ENCODE peak calls at places on chromosome 4, in six cellular contexts. One of them, this sample, is unnamed.
A peak's percentile ranks its signal among the peaks of the same experiment; 100 is the strongest.

GRCh38 chr4:105208556-105208955 is 61.9 kb downstream of the TET2 start:
- DNase-seq in GM13977: no peak
- DNase-seq in lower leg skin: no peak
- DNase-seq in K562: no peak
- DNase-seq in WTC11: no peak
- DNase-seq in activated naive CD4-positive, alpha-beta T cell: no peak
- DNase-seq in this sample: no peak

GRCh38 chr4:183783933-183784622 is 121.0 kb upstream of the STOX2 start:
- DNase-seq in GM13977: no peak
- DNase-seq in lower leg skin: peak; percentile 45
- DNase-seq in K562: no peak
- DNase-seq in WTC11: no peak
- DNase-seq in activated naive CD4-positive, alpha-beta T cell: no peak
- DNase-seq in this sample: no peak

GRCh38 chr4:7704625-7705024 is 235.0 kb downstream of the AFAP1 start:
- DNase-seq in GM13977: no peak
- DNase-seq in lower leg skin: no peak
- DNase-seq in K562: no peak
- DNase-seq in WTC11: no peak
- DNase-seq in activated naive CD4-positive, alpha-beta T cell: no peak
- DNase-seq in this sample: no peak

GRCh38 chr4:2402453-2402852 is 16.0 kb downstream of the ZFYVE28 start:
- DNase-seq in GM13977: no peak
- DNase-seq in lower leg skin: no peak
- DNase-seq in K562: no peak
- DNase-seq in WTC11: no peak
- DNase-seq in activated naive CD4-positive, alpha-beta T cell: no peak
- DNase-seq in this sample: peak; percentile 55

GRCh38 chr4:48311896-48312295 is 29.4 kb upstream of the SLAIN2 start:
- DNase-seq in GM13977: no peak
- DNase-seq in lower leg skin: no peak
- DNase-seq in K562: no peak
- DNase-seq in WTC11: no peak
- DNase-seq in activated naive CD4-positive, alpha-beta T cell: no peak
- DNase-seq in this sample: no peak

GRCh38 chr4:42371306-42372063 is 25.8 kb upstream of the SHISA3 start:
- DNase-seq in GM13977: peak; percentile 78
- DNase-seq in lower leg skin: no peak
- DNase-seq in K562: no peak
- DNase-seq in WTC11: no peak
- DNase-seq in activated naive CD4-positive, alpha-beta T cell: no peak
- DNase-seq in this sample: no peak

GRCh38 chr4:52604215-52604614 is 54.9 kb downstream of the USP46 start:
- DNase-seq in GM13977: no peak
- DNase-seq in lower leg skin: no peak
- DNase-seq in K562: no peak
- DNase-seq in WTC11: no peak
- DNase-seq in activated naive CD4-positive, alpha-beta T cell: no peak
- DNase-seq in this sample: no peak

GRCh38 chr4:122539861-122540465 is 80.9 kb downstream of the IL21 start:
- DNase-seq in GM13977: peak; percentile 6
- DNase-seq in lower leg skin: no peak
- DNase-seq in K562: no peak
- DNase-seq in WTC11: no peak
- DNase-seq in activated naive CD4-positive, alpha-beta T cell: no peak
- DNase-seq in this sample: no peak

GRCh38 chr4:71292228-71292627 is 46.6 kb upstream of the SLC4A4 start:
- DNase-seq in GM13977: no peak
- DNase-seq in lower leg skin: no peak
- DNase-seq in K562: no peak
- DNase-seq in WTC11: no peak
- DNase-seq in activated naive CD4-positive, alpha-beta T cell: no peak
- DNase-seq in this sample: no peak